ENCODE peak calls at places on chromosome 11, in eight cellular contexts. T is GM23248, Y is K562, G is cardiac muscle cell, U is prostate gland, V is colonic mucosa, O is aorta, W is heart left ventricle. N is an unnamed sample.

GRCh38 chr11:36069576-36070214 is 125.8 kb downstream of the LDLRAD3 start:
- DNase-seq in T (no peak), Y (no peak), G (no peak), U (peak; percentile 63), V (no peak), O (no peak), W (no peak), N (no peak)

GRCh38 chr11:18135308-18135707 is 2.9 kb downstream of the MRGPRX3 start:
- DNase-seq in T (no peak), Y (no peak), G (no peak), U (no peak), V (no peak), O (no peak), W (no peak), N (no peak)

GRCh38 chr11:121451178-121451981 is 734 bp upstream of the SORL1 start:
- DNase-seq in T (no peak), Y (no peak), G (no peak), U (peak; percentile 69), V (peak; percentile 81), O (no peak), W (no peak), N (peak; percentile 79)

GRCh38 chr11:61172353-61172752 is 11.1 kb upstream of the VPS37C start:
- DNase-seq in T (no peak), Y (no peak), G (no peak), U (no peak), V (no peak), O (no peak), W (no peak), N (no peak)

GRCh38 chr11:102666331-102666957 is 39.1 kb downstream of the MMP27 start:
- DNase-seq in T (peak; percentile 74), Y (peak; percentile 49), G (peak; percentile 67), U (peak; percentile 36), V (peak; percentile 31), O (no peak), W (no peak), N (peak; percentile 56)

GRCh38 chr11:130940706-130941105 is 24.4 kb upstream of the SNX19 start:
- DNase-seq in T (peak; percentile 62), Y (no peak), G (no peak), U (no peak), V (no peak), O (no peak), W (no peak), N (no peak)

GRCh38 chr11:33703771-33704170 is 3.1 kb upstream of the C11orf91 start:
- DNase-seq in T (peak; percentile 71), Y (no peak), G (peak; percentile 38), U (no peak), V (no peak), O (no peak), W (no peak), N (no peak)

GRCh38 chr11:107176148-107177105 is 158.2 kb upstream of the GUCY1A2 start:
- DNase-seq in T (no peak), Y (no peak), G (no peak), U (no peak), V (no peak), O (peak; percentile 67), W (no peak), N (no peak)

GRCh38 chr11:36165638-36166389 is 123.4 kb downstream of the COMMD9 start:
- DNase-seq in T (no peak), Y (no peak), G (no peak), U (no peak), V (no peak), O (no peak), W (no peak), N (no peak)

GRCh38 chr11:14768789-14769188 is 123.2 kb downstream of the CYP2R1 start:
- DNase-seq in T (no peak), Y (no peak), G (no peak), U (no peak), V (no peak), O (no peak), W (no peak), N (no peak)
- H3K27ac ChIP-seq in T (no peak overlapping the region), Y (no peak overlapping the region), G (no peak overlapping the region), U (no peak overlapping the region), V (no peak overlapping the region), O (no peak overlapping the region), W (no peak overlapping the region), N (no peak overlapping the region)

GRCh38 chr11:71358963-71359567 is 89.1 kb downstream of the DHCR7 start:
- DNase-seq in T (no peak), Y (no peak), G (no peak), U (no peak), V (no peak), O (no peak), W (no peak), N (no peak)
- H3K27ac ChIP-seq in T (no peak overlapping the region), Y (no peak overlapping the region), G (no peak overlapping the region), U (no peak overlapping the region), V (no peak overlapping the region), O (no peak overlapping the region), W (no peak overlapping the region), N (no peak overlapping the region)

GRCh38 chr11:85710912-85711311 is 24.9 kb upstream of the CCDC89 start:
- DNase-seq in T (no peak), Y (no peak), G (no peak), U (no peak), V (no peak), O (no peak), W (no peak), N (no peak)
- H3K27ac ChIP-seq in T (no peak overlapping the region), Y (no peak overlapping the region), G (no peak overlapping the region), U (no peak overlapping the region), V (no peak overlapping the region), O (no peak overlapping the region), W (no peak overlapping the region), N (no peak overlapping the region)

GRCh38 chr11:40397141-40397540 is 1062.3 kb downstream of the LRRC4C start:
- DNase-seq in T (no peak), Y (no peak), G (no peak), U (no peak), V (no peak), O (no peak), W (no peak), N (no peak)
- H3K27ac ChIP-seq in T (no peak overlapping the region), Y (no peak overlapping the region), G (no peak overlapping the region), U (no peak overlapping the region), V (no peak overlapping the region), O (no peak overlapping the region), W (no peak overlapping the region), N (no peak overlapping the region)